ENCODE peak calls at places on chromosome 19, in seven cellular contexts. One of them, this sample, is unnamed.

GRCh38 chr19:13621413-13621812 is 115.1 kb upstream of the CACNA1A start:
- DNase-seq in glutamatergic neuron: no peak
- DNase-seq in fibroblast of lung: peak; percentile 89
- DNase-seq in mammary epithelial cell: peak; percentile 98
- DNase-seq in AG10803: peak; percentile 80
- DNase-seq in esophagus squamous epithelium: no peak
- DNase-seq in nephron progenitor cell: no peak
- DNase-seq in this sample: peak; percentile 24

GRCh38 chr19:14363203-14364097 is 17.8 kb upstream of the ADGRE5 start:
- DNase-seq in glutamatergic neuron: peak; percentile 88
- DNase-seq in fibroblast of lung: peak; percentile 60
- DNase-seq in mammary epithelial cell: peak; percentile 54
- DNase-seq in AG10803: peak; percentile 77
- DNase-seq in esophagus squamous epithelium: no peak
- DNase-seq in nephron progenitor cell: peak; percentile 82
- DNase-seq in this sample: peak; percentile 40

GRCh38 chr19:10471909-10472308 is 31.2 kb downstream of the KEAP1 start:
- DNase-seq in glutamatergic neuron: no peak
- DNase-seq in fibroblast of lung: peak; percentile 56
- DNase-seq in mammary epithelial cell: peak; percentile 28
- DNase-seq in AG10803: peak; percentile 46
- DNase-seq in esophagus squamous epithelium: no peak
- DNase-seq in nephron progenitor cell: no peak
- DNase-seq in this sample: no peak

GRCh38 chr19:40689339-40690049 is 957 bp downstream of the NUMBL start:
- DNase-seq in glutamatergic neuron: peak; percentile 76
- DNase-seq in fibroblast of lung: peak; percentile 21
- DNase-seq in mammary epithelial cell: no peak
- DNase-seq in AG10803: peak; percentile 15
- DNase-seq in esophagus squamous epithelium: no peak
- DNase-seq in nephron progenitor cell: peak; percentile 51
- DNase-seq in this sample: no peak

GRCh38 chr19:40217921-40218890 is at the start of gene TTC9B:
- DNase-seq in glutamatergic neuron: peak; percentile 71
- DNase-seq in fibroblast of lung: no peak
- DNase-seq in mammary epithelial cell: peak; percentile 14
- DNase-seq in AG10803: no peak
- DNase-seq in esophagus squamous epithelium: no peak
- DNase-seq in nephron progenitor cell: peak; percentile 80
- DNase-seq in this sample: no peak

GRCh38 chr19:39497850-39498261 is 891 bp upstream of the DLL3 start:
- DNase-seq in glutamatergic neuron: peak; percentile 92
- DNase-seq in fibroblast of lung: peak; percentile 43
- DNase-seq in mammary epithelial cell: no peak
- DNase-seq in AG10803: no peak
- DNase-seq in esophagus squamous epithelium: no peak
- DNase-seq in nephron progenitor cell: peak; percentile 78
- DNase-seq in this sample: no peak

GRCh38 chr19:29062486-29063435 is 150.2 kb downstream of the UQCRFS1 start:
- DNase-seq in glutamatergic neuron: no peak
- DNase-seq in fibroblast of lung: no peak
- DNase-seq in mammary epithelial cell: no peak
- DNase-seq in AG10803: no peak
- DNase-seq in esophagus squamous epithelium: no peak
- DNase-seq in nephron progenitor cell: no peak
- DNase-seq in this sample: no peak

GRCh38 chr19:28288850-28289249 is 924.1 kb downstream of the UQCRFS1 start:
- DNase-seq in glutamatergic neuron: no peak
- DNase-seq in fibroblast of lung: no peak
- DNase-seq in mammary epithelial cell: no peak
- DNase-seq in AG10803: no peak
- DNase-seq in esophagus squamous epithelium: no peak
- DNase-seq in nephron progenitor cell: no peak
- DNase-seq in this sample: no peak

GRCh38 chr19:30228113-30228725 is 144.0 kb upstream of the ZNF536 start:
- DNase-seq in glutamatergic neuron: peak; percentile 60
- DNase-seq in fibroblast of lung: no peak
- DNase-seq in mammary epithelial cell: no peak
- DNase-seq in AG10803: no peak
- DNase-seq in esophagus squamous epithelium: no peak
- DNase-seq in nephron progenitor cell: peak; percentile 72
- DNase-seq in this sample: no peak

GRCh38 chr19:55172741-55173140 is 6.3 kb upstream of the DNAAF3 start:
- DNase-seq in glutamatergic neuron: no peak
- DNase-seq in fibroblast of lung: peak; percentile 65
- DNase-seq in mammary epithelial cell: peak; percentile 36
- DNase-seq in AG10803: peak; percentile 57
- DNase-seq in esophagus squamous epithelium: no peak
- DNase-seq in nephron progenitor cell: no peak
- DNase-seq in this sample: no peak

GRCh38 chr19:52451241-52451640 is 2.1 kb upstream of the ZNF578 start:
- DNase-seq in glutamatergic neuron: no peak
- DNase-seq in fibroblast of lung: no peak
- DNase-seq in mammary epithelial cell: no peak
- DNase-seq in AG10803: no peak
- DNase-seq in esophagus squamous epithelium: no peak
- DNase-seq in nephron progenitor cell: no peak
- DNase-seq in this sample: no peak

GRCh38 chr19:35295453-35295791 is 3.5 kb downstream of the MAG start:
- DNase-seq in glutamatergic neuron: no peak
- DNase-seq in fibroblast of lung: no peak
- DNase-seq in mammary epithelial cell: no peak
- DNase-seq in AG10803: no peak
- DNase-seq in esophagus squamous epithelium: no peak
- DNase-seq in nephron progenitor cell: no peak
- DNase-seq in this sample: no peak

GRCh38 chr19:38657633-38658222 is 10.3 kb downstream of the ACTN4 start:
- DNase-seq in glutamatergic neuron: no peak
- DNase-seq in fibroblast of lung: peak; percentile 56
- DNase-seq in mammary epithelial cell: peak; percentile 99
- DNase-seq in AG10803: peak; percentile 94
- DNase-seq in esophagus squamous epithelium: no peak
- DNase-seq in nephron progenitor cell: no peak
- DNase-seq in this sample: no peak

GRCh38 chr19:39430675-39431593 is 4.8 kb downstream of the RPS16 start:
- DNase-seq in glutamatergic neuron: no peak
- DNase-seq in fibroblast of lung: peak; percentile 100
- DNase-seq in mammary epithelial cell: peak; percentile 39
- DNase-seq in AG10803: peak; percentile 19
- DNase-seq in esophagus squamous epithelium: no peak
- DNase-seq in nephron progenitor cell: no peak
- DNase-seq in this sample: no peak

GRCh38 chr19:12668937-12669271 is 2.3 kb downstream of the WDR83 start:
- DNase-seq in glutamatergic neuron: peak; percentile 48
- DNase-seq in fibroblast of lung: peak; percentile 55
- DNase-seq in mammary epithelial cell: peak; percentile 67
- DNase-seq in AG10803: peak; percentile 64
- DNase-seq in esophagus squamous epithelium: no peak
- DNase-seq in nephron progenitor cell: peak; percentile 53
- DNase-seq in this sample: peak; percentile 80

GRCh38 chr19:52992109-52993004 is 21.4 kb upstream of the ERVV-1 start:
- DNase-seq in glutamatergic neuron: peak; percentile 15
- DNase-seq in fibroblast of lung: no peak
- DNase-seq in mammary epithelial cell: no peak
- DNase-seq in AG10803: no peak
- DNase-seq in esophagus squamous epithelium: no peak
- DNase-seq in nephron progenitor cell: peak; percentile 31
- DNase-seq in this sample: no peak

GRCh38 chr19:2337329-2337707 is 8.8 kb downstream of the SPPL2B start:
- DNase-seq in glutamatergic neuron: peak; percentile 86
- DNase-seq in fibroblast of lung: peak; percentile 44
- DNase-seq in mammary epithelial cell: no peak
- DNase-seq in AG10803: no peak
- DNase-seq in esophagus squamous epithelium: no peak
- DNase-seq in nephron progenitor cell: peak; percentile 80
- DNase-seq in this sample: no peak

GRCh38 chr19:45113628-45114027 is 20.6 kb downstream of the PPP1R37 start:
- DNase-seq in glutamatergic neuron: no peak
- DNase-seq in fibroblast of lung: no peak
- DNase-seq in mammary epithelial cell: no peak
- DNase-seq in AG10803: no peak
- DNase-seq in esophagus squamous epithelium: no peak
- DNase-seq in nephron progenitor cell: no peak
- DNase-seq in this sample: no peak

GRCh38 chr19:5561559-5561958 is 6.2 kb downstream of the TINCR start:
- DNase-seq in glutamatergic neuron: no peak
- DNase-seq in fibroblast of lung: no peak
- DNase-seq in mammary epithelial cell: no peak
- DNase-seq in AG10803: no peak
- DNase-seq in esophagus squamous epithelium: no peak
- DNase-seq in nephron progenitor cell: no peak
- DNase-seq in this sample: no peak
- TF ChIP-seq CTCF in glutamatergic neuron: peak; percentile 86
- TF ChIP-seq CTCF in fibroblast of lung: peak; percentile 33
- TF ChIP-seq CTCF in mammary epithelial cell: peak; percentile 56
- TF ChIP-seq CTCF in AG10803: peak; percentile 40
- TF ChIP-seq CTCF in esophagus squamous epithelium: no peak
- TF ChIP-seq CTCF in nephron progenitor cell: peak; percentile 39
- TF ChIP-seq CTCF in this sample: no peak

DNA sequence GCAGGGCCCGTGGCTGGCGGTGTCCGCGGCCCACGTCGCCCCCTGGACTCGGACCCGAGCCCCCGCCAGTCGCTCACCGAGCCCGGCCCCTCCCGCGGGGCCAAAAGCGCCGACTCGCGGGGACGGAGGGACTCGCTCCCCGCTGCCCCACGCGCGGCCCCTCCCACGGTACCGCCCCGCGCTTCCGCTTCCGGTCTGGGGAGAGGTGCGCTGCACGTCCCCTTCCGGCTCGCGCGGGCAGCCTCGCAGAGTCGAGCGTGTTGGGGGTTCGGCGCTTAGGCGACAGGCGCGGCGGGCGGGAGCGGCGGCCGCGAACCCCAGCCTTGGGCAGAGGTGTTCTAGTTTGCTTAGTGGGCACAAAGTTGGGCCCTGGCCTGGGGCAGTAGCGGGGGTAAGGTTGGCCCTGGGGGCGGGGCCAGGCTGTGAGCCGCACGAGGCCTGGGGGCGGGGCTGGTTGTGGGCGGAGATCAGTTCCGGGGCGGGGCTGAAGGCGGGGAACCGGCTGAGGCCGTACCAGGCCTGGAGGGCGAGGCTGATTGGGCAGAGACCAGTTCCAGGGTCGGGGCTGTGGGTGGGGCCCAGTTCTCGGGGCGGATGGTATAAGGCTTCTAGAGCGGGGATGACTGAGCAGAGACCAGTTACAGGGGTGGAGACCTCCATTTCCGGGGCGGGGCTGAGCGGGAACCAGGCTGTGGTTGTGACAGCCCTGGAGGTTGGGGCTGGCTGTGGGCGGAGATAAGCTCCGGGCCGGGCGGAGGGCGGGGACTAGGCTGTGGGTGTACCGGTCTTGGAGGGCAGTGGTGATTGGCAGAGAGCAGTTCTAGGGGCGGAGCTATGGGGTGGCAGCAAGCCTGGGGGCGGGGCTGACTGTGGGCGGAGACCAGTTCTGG is at the start of the genes MBD3L1 and ZNF558:
- DNase-seq in glutamatergic neuron: peak; percentile 76
- DNase-seq in fibroblast of lung: peak; percentile 99
- DNase-seq in mammary epithelial cell: peak; percentile 95
- DNase-seq in AG10803: peak; percentile 98
- DNase-seq in esophagus squamous epithelium: peak; percentile 93
- DNase-seq in nephron progenitor cell: peak; percentile 98
- DNase-seq in this sample: peak; percentile 92
- TF ChIP-seq CTCF in glutamatergic neuron: no peak
- TF ChIP-seq CTCF in fibroblast of lung: peak; percentile 13
- TF ChIP-seq CTCF in mammary epithelial cell: no peak
- TF ChIP-seq CTCF in AG10803: peak; percentile 1
- TF ChIP-seq CTCF in esophagus squamous epithelium: peak; percentile 22
- TF ChIP-seq CTCF in nephron progenitor cell: no peak
- TF ChIP-seq CTCF in this sample: no peak

DNA sequence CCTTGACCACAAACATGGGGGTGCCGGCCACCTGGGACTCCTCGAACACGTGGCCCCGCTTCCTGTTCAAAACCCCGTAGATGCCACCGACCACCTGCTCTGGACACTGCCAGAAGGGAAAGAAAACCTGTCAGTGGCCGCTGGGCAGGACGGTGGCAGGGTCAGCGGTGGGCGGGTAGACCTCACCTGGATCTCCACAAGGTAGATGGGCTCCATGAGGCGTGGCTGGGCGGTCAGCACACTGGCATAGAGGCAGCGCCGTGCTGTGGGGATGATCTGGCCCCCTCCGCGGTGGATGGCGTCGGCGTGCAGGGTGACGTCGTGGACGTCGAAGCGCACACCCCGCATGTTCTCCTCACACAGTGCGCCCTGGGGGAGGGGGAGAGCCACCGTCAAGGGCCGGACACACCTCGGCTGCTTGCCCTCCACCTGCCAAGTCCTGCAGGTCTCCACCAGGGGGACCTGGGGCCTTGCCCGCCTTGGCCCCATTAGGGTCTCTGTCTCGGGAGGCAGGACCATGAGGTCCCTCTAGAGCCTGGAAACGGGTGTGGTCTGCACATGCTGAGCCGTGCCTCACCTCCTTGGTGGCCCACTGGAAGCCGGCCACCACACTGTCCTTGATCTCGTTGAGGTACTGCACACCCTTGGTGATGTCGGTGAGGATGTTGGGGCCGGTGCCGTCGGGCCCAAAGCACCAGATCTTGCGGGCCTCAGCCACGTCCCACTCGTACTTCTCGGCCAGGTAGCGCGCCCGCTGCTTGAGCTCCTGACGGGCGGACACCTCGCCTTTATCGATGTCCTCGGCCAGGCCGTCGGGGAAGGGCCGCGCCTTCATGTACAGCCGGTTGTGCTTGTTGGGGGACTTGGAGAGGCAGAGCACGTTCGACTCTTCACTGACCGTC is 6.6 kb upstream of the DAPK3 start:
- DNase-seq in glutamatergic neuron: no peak
- DNase-seq in fibroblast of lung: no peak
- DNase-seq in mammary epithelial cell: no peak
- DNase-seq in AG10803: no peak
- DNase-seq in esophagus squamous epithelium: no peak
- DNase-seq in nephron progenitor cell: peak; percentile 8
- DNase-seq in this sample: no peak
- TF ChIP-seq CTCF in glutamatergic neuron: peak; percentile 24
- TF ChIP-seq CTCF in fibroblast of lung: no peak
- TF ChIP-seq CTCF in mammary epithelial cell: peak; percentile 27
- TF ChIP-seq CTCF in AG10803: no peak
- TF ChIP-seq CTCF in esophagus squamous epithelium: no peak
- TF ChIP-seq CTCF in nephron progenitor cell: no peak
- TF ChIP-seq CTCF in this sample: no peak

GRCh38 chr19:18069383-18069782 is 17.4 kb downstream of the IL12RB1 start:
- DNase-seq in glutamatergic neuron: no peak
- DNase-seq in fibroblast of lung: no peak
- DNase-seq in mammary epithelial cell: no peak
- DNase-seq in AG10803: no peak
- DNase-seq in esophagus squamous epithelium: no peak
- DNase-seq in nephron progenitor cell: no peak
- DNase-seq in this sample: no peak

GRCh38 chr19:18073197-18073596 is 13.5 kb downstream of the IL12RB1 start:
- DNase-seq in glutamatergic neuron: no peak
- DNase-seq in fibroblast of lung: no peak
- DNase-seq in mammary epithelial cell: no peak
- DNase-seq in AG10803: no peak
- DNase-seq in esophagus squamous epithelium: no peak
- DNase-seq in nephron progenitor cell: no peak
- DNase-seq in this sample: no peak

GRCh38 chr19:18072335-18072734 is 14.4 kb downstream of the IL12RB1 start:
- DNase-seq in glutamatergic neuron: no peak
- DNase-seq in fibroblast of lung: no peak
- DNase-seq in mammary epithelial cell: no peak
- DNase-seq in AG10803: no peak
- DNase-seq in esophagus squamous epithelium: no peak
- DNase-seq in nephron progenitor cell: no peak
- DNase-seq in this sample: no peak

GRCh38 chr19:18068395-18068794 is 18.3 kb downstream of the IL12RB1 start:
- DNase-seq in glutamatergic neuron: no peak
- DNase-seq in fibroblast of lung: no peak
- DNase-seq in mammary epithelial cell: no peak
- DNase-seq in AG10803: no peak
- DNase-seq in esophagus squamous epithelium: no peak
- DNase-seq in nephron progenitor cell: no peak
- DNase-seq in this sample: no peak

GRCh38 chr19:18070181-18070580 is 16.6 kb downstream of the IL12RB1 start:
- DNase-seq in glutamatergic neuron: no peak
- DNase-seq in fibroblast of lung: no peak
- DNase-seq in mammary epithelial cell: no peak
- DNase-seq in AG10803: no peak
- DNase-seq in esophagus squamous epithelium: no peak
- DNase-seq in nephron progenitor cell: no peak
- DNase-seq in this sample: no peak
- TF ChIP-seq CTCF in glutamatergic neuron: no peak
- TF ChIP-seq CTCF in fibroblast of lung: no peak
- TF ChIP-seq CTCF in mammary epithelial cell: no peak
- TF ChIP-seq CTCF in AG10803: no peak
- TF ChIP-seq CTCF in esophagus squamous epithelium: no peak
- TF ChIP-seq CTCF in nephron progenitor cell: no peak
- TF ChIP-seq CTCF in this sample: no peak

This sample was measured in omental fat pad.